ENCODE peak calls at places on chromosome 1, in eight cellular contexts. Y, Z, E, P, F, D, I and T are unnamed samples.

GRCh38 chr1:230992100-230992774 is 13.3 kb downstream of the ARV1 start:
- DNase-seq in F (no peak), E (no peak), D (no peak), Z (no peak), Y (no peak), I (peak; percentile 93), P (no peak), T (no peak)

GRCh38 chr1:64505944-64506658 is 36.2 kb downstream of the CACHD1 start:
- DNase-seq in Z (no peak), P (no peak), I (peak; percentile 90), Y (no peak), E (no peak), F (peak; percentile 43), D (no peak), T (no peak)

GRCh38 chr1:109783436-109783835 is 19.7 kb upstream of the EPS8L3 start:
- DNase-seq in I (no peak), P (no peak), F (peak; percentile 59), Z (no peak), Y (no peak), D (peak; percentile 58), E (peak; percentile 83), T (peak; percentile 63)

GRCh38 chr1:1955651-1956094 is 36.6 kb upstream of the TMEM52 start:
- DNase-seq in Y (no peak), F (no peak), I (no peak), D (no peak), Z (no peak), P (no peak), E (no peak), T (no peak)

GRCh38 chr1:53014791-53015507 is 47.1 kb upstream of the PODN start:
- DNase-seq in D (peak; percentile 88), Z (peak; percentile 66), F (peak; percentile 88), P (peak; percentile 95), E (peak; percentile 92), I (peak; percentile 84), Y (peak; percentile 39), T (peak; percentile 66)

GRCh38 chr1:51518730-51519047 is 377 bp downstream of the EPS15 start:
- DNase-seq in Y (peak; percentile 21), P (peak; percentile 67), F (peak; percentile 54), E (no peak), Z (peak; percentile 55), I (peak; percentile 41), D (no peak), T (no peak)

GRCh38 chr1:40187399-40187798 is 26.2 kb downstream of the RLF start:
- DNase-seq in Z (no peak), F (no peak), D (no peak), Y (no peak), E (peak; percentile 28), I (no peak), P (no peak), T (no peak)

GRCh38 chr1:218332416-218332815 is 12.7 kb upstream of the TGFB2 start:
- DNase-seq in I (no peak), F (no peak), Y (no peak), E (no peak), Z (no peak), P (no peak), D (no peak), T (no peak)